ENCODE peak calls at places on chromosomes 11 and 22, in seven cellular contexts. M is Caco-2, C is lower lobe of right lung, K is thoracic aorta, V is sigmoid colon, S is body of pancreas, T is right atrium auricular region. W is an unnamed sample.
A peak's percentile ranks its signal among the peaks of the same experiment; 100 is the strongest.

GRCh38 chr22:23762866-23763578 is at the start of gene C22orf15:
- DNase-seq in M (no peak), C (no peak), K (no peak), V (no peak), S (no peak), T (no peak), W (no peak)

GRCh38 chr11:115503083-115503885 is 931 bp downstream of the CADM1 start:
- DNase-seq in M (peak; percentile 84), C (peak; percentile 78), K (no peak), V (peak; percentile 81), S (peak; percentile 63), T (peak; percentile 66), W (peak; percentile 85)

GRCh38 chr11:66228521-66228920 is 39.9 kb upstream of the RAB1B start:
- DNase-seq in M (peak; percentile 57), C (peak; percentile 63), K (no peak), V (no peak), S (peak; percentile 76), T (no peak), W (no peak)

GRCh38 chr22:40487663-40488249 is 117.4 kb downstream of the SGSM3 start:
- DNase-seq in M (peak; percentile 21), C (no peak), K (no peak), V (no peak), S (no peak), T (no peak), W (no peak)

GRCh38 chr11:79055866-79056632 is 384.8 kb downstream of the TENM4 start:
- DNase-seq in M (no peak), C (no peak), K (no peak), V (no peak), S (no peak), T (no peak), W (no peak)

GRCh38 chr11:44564653-44565007 is 833 bp upstream of the CD82 start:
- DNase-seq in M (no peak), C (peak; percentile 88), K (peak; percentile 83), V (peak; percentile 94), S (peak; percentile 92), T (peak; percentile 91), W (peak; percentile 42)

GRCh38 chr11:65503923-65504670 is 5.3 kb downstream of the MALAT1 start:
- DNase-seq in M (peak; percentile 52), C (no peak), K (no peak), V (peak; percentile 56), S (no peak), T (no peak), W (no peak)

GRCh38 chr22:34914871-34915270 is 151.1 kb upstream of the ISX start:
- DNase-seq in M (no peak), C (no peak), K (no peak), V (no peak), S (no peak), T (no peak), W (no peak)

GRCh38 chr22:45831394-45831793 is 145.6 kb downstream of the WNT7B start:
- DNase-seq in M (no peak), C (no peak), K (no peak), V (no peak), S (no peak), T (no peak), W (no peak)

GRCh38 chr11:94960488-94960887 is 12.9 kb downstream of the CWC15 start:
- DNase-seq in M (no peak), C (no peak), K (no peak), V (no peak), S (no peak), T (no peak), W (no peak)

GRCh38 chr11:3841426-3842304 is 906 bp upstream of the RHOG start:
- DNase-seq in M (peak; percentile 94), C (peak; percentile 89), K (peak; percentile 29), V (peak; percentile 92), S (peak; percentile 82), T (peak; percentile 86), W (peak; percentile 80)

GRCh38 chr11:68146704-68147474 is 25.7 kb upstream of the CHKA start:
- DNase-seq in M (peak; percentile 88), C (peak; percentile 74), K (no peak), V (no peak), S (peak; percentile 92), T (no peak), W (peak; percentile 65)

GRCh38 chr11:42802211-42802918 is 509.4 kb upstream of the API5 start:
- DNase-seq in M (no peak), C (no peak), K (no peak), V (no peak), S (no peak), T (no peak), W (no peak)

GRCh38 chr11:1834132-1834610 is 619 bp upstream of the SYT8 start:
- DNase-seq in M (peak; percentile 97), C (peak; percentile 90), K (no peak), V (no peak), S (peak; percentile 99), T (no peak), W (no peak)

GRCh38 chr22:44033689-44034088 is 9.6 kb downstream of the PARVB start:
- DNase-seq in M (no peak), C (peak; percentile 23), K (no peak), V (no peak), S (no peak), T (no peak), W (no peak)

GRCh38 chr11:112290462-112290894 is 29.8 kb upstream of the PLET1 start:
- DNase-seq in M (no peak), C (no peak), K (no peak), V (peak; percentile 19), S (no peak), T (no peak), W (no peak)

GRCh38 chr11:76201672-76202412 is 4.5 kb downstream of the WNT11 start:
- DNase-seq in M (no peak), C (peak; percentile 30), K (no peak), V (no peak), S (no peak), T (no peak), W (no peak)

GRCh38 chr11:95829580-95830259 is 39.4 kb downstream of the CEP57 start:
- DNase-seq in M (no peak), C (no peak), K (no peak), V (no peak), S (no peak), T (no peak), W (no peak)

GRCh38 chr11:819129-819931 is 616 bp downstream of the PNPLA2 start:
- DNase-seq in M (peak; percentile 95), C (peak; percentile 95), K (peak; percentile 70), V (peak; percentile 97), S (peak; percentile 96), T (peak; percentile 91), W (peak; percentile 87)

GRCh38 chr22:18933914-18934313 is 2.2 kb downstream of the PRODH start:
- DNase-seq in M (no peak), C (no peak), K (no peak), V (no peak), S (no peak), T (no peak), W (no peak)

GRCh38 chr11:86793307-86793706 is 7.0 kb upstream of the PRSS23 start:
- DNase-seq in M (no peak), C (no peak), K (no peak), V (no peak), S (no peak), T (no peak), W (no peak)

GRCh38 chr11:86792150-86792549 is 8.2 kb upstream of the PRSS23 start:
- DNase-seq in M (no peak), C (no peak), K (no peak), V (no peak), S (no peak), T (no peak), W (no peak)

GRCh38 chr11:86787651-86788050 is 12.7 kb upstream of the PRSS23 start:
- DNase-seq in M (no peak), C (no peak), K (no peak), V (no peak), S (no peak), T (no peak), W (no peak)

GRCh38 chr11:86790073-86790727 is 10.1 kb upstream of the PRSS23 start:
- DNase-seq in M (peak; percentile 72), C (no peak), K (no peak), V (no peak), S (no peak), T (no peak), W (no peak)

GRCh38 chr11:86790867-86791849 is 9.2 kb upstream of the PRSS23 start:
- DNase-seq in M (peak; percentile 67), C (no peak), K (no peak), V (no peak), S (no peak), T (no peak), W (no peak)
- H3K4me1 ChIP-seq in M (peaks cover 89% of the 10 kb centered on the region), C (no peaks in the 10 kb centered on the region), K (peaks cover 18% of the 10 kb centered on the region), V (no peaks in the 10 kb centered on the region), S (peaks cover 7% of the 10 kb centered on the region), T (no peaks in the 10 kb centered on the region), W (no peaks in the 10 kb centered on the region)

DNA sequence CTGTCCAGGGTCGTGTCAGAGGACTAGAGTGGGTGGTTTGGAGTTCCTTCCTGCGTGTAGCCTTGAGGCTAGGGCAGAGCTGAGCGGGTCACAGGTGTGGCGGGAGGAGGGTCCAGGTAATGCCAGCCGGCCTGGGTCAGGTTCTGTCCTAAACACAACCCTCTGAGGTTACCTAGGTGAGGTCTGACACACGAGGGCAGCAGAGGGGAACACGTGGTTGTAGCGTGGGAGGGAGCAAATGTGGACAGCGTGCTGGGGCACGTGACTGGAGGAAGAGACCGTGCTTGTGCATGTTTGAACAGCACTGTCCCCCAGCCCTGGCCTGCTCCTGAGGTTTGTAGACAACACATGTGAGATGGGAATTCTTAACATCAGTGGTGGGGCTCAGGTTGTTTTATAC is 13.1 kb downstream of the MOV10L1 start:
- DNase-seq in M (peak; percentile 79), C (no peak), K (no peak), V (no peak), S (no peak), T (no peak), W (no peak)
- TF ChIP-seq CTCF in M (peak; percentile 28), C (no peak), K (no peak), V (no peak), S (no peak), T (no peak), W (no peak)

DNA sequence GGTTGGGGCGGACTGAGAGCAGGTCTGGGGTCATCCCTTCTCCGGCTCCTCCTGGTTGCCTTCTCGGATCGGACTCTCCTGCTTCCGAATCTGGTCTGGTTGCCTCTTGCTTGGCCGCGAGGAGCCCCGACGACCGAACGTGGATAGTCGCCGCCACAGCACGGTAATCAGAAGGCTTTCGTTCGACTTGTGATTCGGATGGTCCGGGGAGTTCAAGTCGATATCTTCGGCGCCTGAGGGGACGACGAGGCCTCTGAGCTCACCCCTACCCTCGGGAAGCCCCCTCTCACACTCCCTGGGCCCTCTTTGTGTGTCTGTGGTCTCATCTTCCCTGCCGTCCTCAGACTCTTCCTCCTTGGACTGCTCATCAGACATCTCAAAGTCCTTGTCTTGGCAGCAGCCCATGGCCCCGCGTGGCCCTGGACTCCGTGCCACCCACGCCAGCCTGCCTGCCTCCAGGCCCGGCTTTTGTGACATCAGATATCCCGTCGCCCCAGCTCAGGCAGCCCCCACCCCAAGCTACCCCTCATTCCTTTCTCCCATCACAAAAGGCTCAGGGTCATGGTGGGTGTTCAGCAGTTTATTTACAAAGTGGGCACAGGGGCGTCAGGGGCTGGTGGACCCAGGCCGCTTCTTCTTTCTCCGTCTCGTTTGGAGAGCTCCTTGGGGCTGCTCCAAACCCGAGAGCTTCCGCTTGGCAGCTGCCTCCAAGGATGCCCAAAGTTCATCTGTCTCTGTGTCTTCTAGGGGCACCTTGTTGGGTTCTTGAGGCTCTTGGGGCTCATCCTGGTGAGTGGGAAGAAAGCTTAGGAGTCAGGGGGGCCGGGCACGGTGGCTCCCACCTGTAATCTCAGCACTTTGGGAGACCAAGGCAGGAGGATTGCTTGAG is at the start of gene TEX54:
- DNase-seq in M (no peak), C (peak; percentile 58), K (no peak), V (peak; percentile 75), S (peak; percentile 42), T (no peak), W (peak; percentile 19)
- H3K4me1 ChIP-seq in M (no peaks in the 10 kb centered on the region), C (peaks cover 50% of the 10 kb centered on the region), K (peaks cover 40% of the 10 kb centered on the region), V (no peaks in the 10 kb centered on the region), S (peaks cover 37% of the 10 kb centered on the region), T (no peaks in the 10 kb centered on the region), W (no peaks in the 10 kb centered on the region)

GRCh38 chr11:9260182-9261146 is 4.7 kb downstream of the DENND5A start:
- DNase-seq in M (no peak), C (no peak), K (no peak), V (no peak), S (no peak), T (no peak), W (no peak)
- TF ChIP-seq CTCF in M (peak; percentile 49), C (no peak), K (no peak), V (peak; percentile 9), S (no peak), T (no peak), W (peak; percentile 34)